ENCODE peak calls at places on chromosome 4, in eight cellular contexts. One of them, this sample, is unnamed.

GRCh38 chr4:47913858-47914218 is 545 bp downstream of the NFXL1 start:
- DNase-seq in heart right ventricle: peak
- DNase-seq in brain microvascular endothelial cell: no peak
- DNase-seq in cardiac fibroblast: no peak
- DNase-seq in fibroblast of mammary gland: no peak
- DNase-seq in lower lobe of right lung: peak
- DNase-seq in psoas muscle: peak
- DNase-seq in AG04450: no peak
- DNase-seq in this sample: peak

GRCh38 chr4:3708103-3708510 is 58.1 kb upstream of the ADRA2C start:
- DNase-seq in psoas muscle: peak
- DNase-seq in brain microvascular endothelial cell: peak
- DNase-seq in cardiac fibroblast: peak
- DNase-seq in heart right ventricle: peak
- DNase-seq in AG04450: no peak
- DNase-seq in lower lobe of right lung: peak
- DNase-seq in fibroblast of mammary gland: peak
- DNase-seq in this sample: no peak

GRCh38 chr4:99657801-99658200 is at the start of gene C4orf54:
- DNase-seq in heart right ventricle: no peak
- DNase-seq in lower lobe of right lung: no peak
- DNase-seq in AG04450: no peak
- DNase-seq in cardiac fibroblast: no peak
- DNase-seq in fibroblast of mammary gland: no peak
- DNase-seq in brain microvascular endothelial cell: no peak
- DNase-seq in psoas muscle: no peak
- DNase-seq in this sample: no peak

GRCh38 chr4:38015886-38016515 is 55.8 kb downstream of the PTTG2 start:
- DNase-seq in psoas muscle: no peak
- DNase-seq in cardiac fibroblast: no peak
- DNase-seq in heart right ventricle: no peak
- DNase-seq in AG04450: no peak
- DNase-seq in fibroblast of mammary gland: no peak
- DNase-seq in lower lobe of right lung: no peak
- DNase-seq in brain microvascular endothelial cell: no peak
- DNase-seq in this sample: no peak

GRCh38 chr4:186067757-186068385 is 1.1 kb upstream of the TLR3 start:
- DNase-seq in lower lobe of right lung: peak
- DNase-seq in fibroblast of mammary gland: peak
- DNase-seq in heart right ventricle: peak
- DNase-seq in brain microvascular endothelial cell: peak
- DNase-seq in psoas muscle: peak
- DNase-seq in AG04450: no peak
- DNase-seq in cardiac fibroblast: peak
- DNase-seq in this sample: peak

GRCh38 chr4:67785528-67785927 is 31.3 kb upstream of the GNRHR start:
- DNase-seq in fibroblast of mammary gland: no peak
- DNase-seq in brain microvascular endothelial cell: no peak
- DNase-seq in cardiac fibroblast: peak
- DNase-seq in heart right ventricle: no peak
- DNase-seq in AG04450: no peak
- DNase-seq in psoas muscle: no peak
- DNase-seq in lower lobe of right lung: no peak
- DNase-seq in this sample: no peak

GRCh38 chr4:8143392-8144140 is 15.0 kb downstream of the ABLIM2 start:
- DNase-seq in heart right ventricle: no peak
- DNase-seq in AG04450: no peak
- DNase-seq in cardiac fibroblast: no peak
- DNase-seq in lower lobe of right lung: no peak
- DNase-seq in brain microvascular endothelial cell: no peak
- DNase-seq in fibroblast of mammary gland: no peak
- DNase-seq in psoas muscle: peak
- DNase-seq in this sample: no peak

GRCh38 chr4:54238389-54238788 is 9.3 kb downstream of the PDGFRA start:
- DNase-seq in lower lobe of right lung: no peak
- DNase-seq in fibroblast of mammary gland: no peak
- DNase-seq in AG04450: no peak
- DNase-seq in heart right ventricle: no peak
- DNase-seq in psoas muscle: no peak
- DNase-seq in cardiac fibroblast: no peak
- DNase-seq in brain microvascular endothelial cell: no peak
- DNase-seq in this sample: no peak

GRCh38 chr4:104907991-104908390 is 238.7 kb upstream of the TET2 start:
- DNase-seq in heart right ventricle: no peak
- DNase-seq in cardiac fibroblast: no peak
- DNase-seq in lower lobe of right lung: no peak
- DNase-seq in psoas muscle: no peak
- DNase-seq in fibroblast of mammary gland: no peak
- DNase-seq in AG04450: no peak
- DNase-seq in brain microvascular endothelial cell: no peak
- DNase-seq in this sample: no peak

GRCh38 chr4:87179751-87180150 is 40.7 kb downstream of the KLHL8 start:
- DNase-seq in brain microvascular endothelial cell: peak
- DNase-seq in psoas muscle: no peak
- DNase-seq in fibroblast of mammary gland: peak
- DNase-seq in lower lobe of right lung: no peak
- DNase-seq in AG04450: peak
- DNase-seq in cardiac fibroblast: peak
- DNase-seq in heart right ventricle: no peak
- DNase-seq in this sample: peak

GRCh38 chr4:46386570-46386969 is 3.4 kb downstream of the GABRA2 start:
- DNase-seq in heart right ventricle: no peak
- DNase-seq in AG04450: no peak
- DNase-seq in fibroblast of mammary gland: peak
- DNase-seq in lower lobe of right lung: no peak
- DNase-seq in brain microvascular endothelial cell: no peak
- DNase-seq in psoas muscle: no peak
- DNase-seq in cardiac fibroblast: no peak
- DNase-seq in this sample: no peak
- TF ChIP-seq CTCF in heart right ventricle: no peak
- TF ChIP-seq CTCF in AG04450: no peak
- TF ChIP-seq CTCF in fibroblast of mammary gland: no peak
- TF ChIP-seq CTCF in lower lobe of right lung: no peak
- TF ChIP-seq CTCF in brain microvascular endothelial cell: peak
- TF ChIP-seq CTCF in psoas muscle: no peak
- TF ChIP-seq CTCF in cardiac fibroblast: no peak
- TF ChIP-seq CTCF in this sample: peak

GRCh38 chr4:108466936-108467902 is 153.2 kb upstream of the RPL34 start:
- DNase-seq in lower lobe of right lung: no peak
- DNase-seq in brain microvascular endothelial cell: peak
- DNase-seq in psoas muscle: no peak
- DNase-seq in cardiac fibroblast: peak
- DNase-seq in AG04450: peak
- DNase-seq in fibroblast of mammary gland: peak
- DNase-seq in heart right ventricle: no peak
- DNase-seq in this sample: peak
- H3K4me3 ChIP-seq in lower lobe of right lung: no peak
- H3K4me3 ChIP-seq in brain microvascular endothelial cell: no peak
- H3K4me3 ChIP-seq in psoas muscle: no peak
- H3K4me3 ChIP-seq in cardiac fibroblast: no peak
- H3K4me3 ChIP-seq in AG04450: no peak
- H3K4me3 ChIP-seq in fibroblast of mammary gland: no peak
- H3K4me3 ChIP-seq in heart right ventricle: no peak
- H3K4me3 ChIP-seq in this sample: no peak

GRCh38 chr4:108619372-108620100 is 840 bp upstream of the RPL34 start:
- DNase-seq in AG04450: no peak
- DNase-seq in heart right ventricle: no peak
- DNase-seq in brain microvascular endothelial cell: no peak
- DNase-seq in cardiac fibroblast: no peak
- DNase-seq in psoas muscle: no peak
- DNase-seq in fibroblast of mammary gland: no peak
- DNase-seq in lower lobe of right lung: no peak
- DNase-seq in this sample: no peak

GRCh38 chr4:108620933-108621905 is 843 bp downstream of the RPL34 start:
- DNase-seq in lower lobe of right lung: no peak
- DNase-seq in cardiac fibroblast: peak
- DNase-seq in AG04450: no peak
- DNase-seq in fibroblast of mammary gland: peak
- DNase-seq in heart right ventricle: no peak
- DNase-seq in psoas muscle: no peak
- DNase-seq in brain microvascular endothelial cell: no peak
- DNase-seq in this sample: no peak

GRCh38 chr4:108622828-108623227 is 2.5 kb downstream of the RPL34 start:
- DNase-seq in lower lobe of right lung: no peak
- DNase-seq in heart right ventricle: no peak
- DNase-seq in cardiac fibroblast: no peak
- DNase-seq in fibroblast of mammary gland: no peak
- DNase-seq in brain microvascular endothelial cell: no peak
- DNase-seq in psoas muscle: no peak
- DNase-seq in AG04450: no peak
- DNase-seq in this sample: no peak

GRCh38 chr4:108622022-108622421 is 1.6 kb downstream of the RPL34 start:
- DNase-seq in psoas muscle: no peak
- DNase-seq in lower lobe of right lung: no peak
- DNase-seq in brain microvascular endothelial cell: no peak
- DNase-seq in cardiac fibroblast: no peak
- DNase-seq in fibroblast of mammary gland: no peak
- DNase-seq in AG04450: no peak
- DNase-seq in heart right ventricle: no peak
- DNase-seq in this sample: no peak

GRCh38 chr4:108620101-108620932 is at the start of gene RPL34:
- DNase-seq in lower lobe of right lung: peak
- DNase-seq in AG04450: peak
- DNase-seq in cardiac fibroblast: peak
- DNase-seq in psoas muscle: peak
- DNase-seq in heart right ventricle: peak
- DNase-seq in fibroblast of mammary gland: peak
- DNase-seq in brain microvascular endothelial cell: peak
- DNase-seq in this sample: peak
- TF ChIP-seq CTCF in lower lobe of right lung: no peak
- TF ChIP-seq CTCF in AG04450: no peak
- TF ChIP-seq CTCF in cardiac fibroblast: no peak
- TF ChIP-seq CTCF in psoas muscle: no peak
- TF ChIP-seq CTCF in heart right ventricle: no peak
- TF ChIP-seq CTCF in fibroblast of mammary gland: no peak
- TF ChIP-seq CTCF in brain microvascular endothelial cell: no peak
- TF ChIP-seq CTCF in this sample: no peak

GRCh38 chr4:69759189-69759604 is 1.2 kb downstream of the SULT1B1 start:
- DNase-seq in AG04450: no peak
- DNase-seq in heart right ventricle: no peak
- DNase-seq in brain microvascular endothelial cell: no peak
- DNase-seq in cardiac fibroblast: no peak
- DNase-seq in fibroblast of mammary gland: peak
- DNase-seq in lower lobe of right lung: no peak
- DNase-seq in psoas muscle: no peak
- DNase-seq in this sample: no peak

GRCh38 chr4:69763233-69763632 is 2.8 kb upstream of the SULT1B1 start:
- DNase-seq in fibroblast of mammary gland: no peak
- DNase-seq in brain microvascular endothelial cell: no peak
- DNase-seq in psoas muscle: no peak
- DNase-seq in heart right ventricle: no peak
- DNase-seq in cardiac fibroblast: no peak
- DNase-seq in lower lobe of right lung: no peak
- DNase-seq in AG04450: no peak
- DNase-seq in this sample: no peak

GRCh38 chr4:69764311-69764710 is 3.9 kb upstream of the SULT1B1 start:
- DNase-seq in brain microvascular endothelial cell: no peak
- DNase-seq in psoas muscle: no peak
- DNase-seq in AG04450: no peak
- DNase-seq in fibroblast of mammary gland: peak
- DNase-seq in cardiac fibroblast: peak
- DNase-seq in lower lobe of right lung: no peak
- DNase-seq in heart right ventricle: no peak
- DNase-seq in this sample: no peak

GRCh38 chr4:69757464-69757863 is 3.0 kb downstream of the SULT1B1 start:
- DNase-seq in cardiac fibroblast: no peak
- DNase-seq in psoas muscle: no peak
- DNase-seq in fibroblast of mammary gland: no peak
- DNase-seq in heart right ventricle: no peak
- DNase-seq in lower lobe of right lung: no peak
- DNase-seq in AG04450: no peak
- DNase-seq in brain microvascular endothelial cell: no peak
- DNase-seq in this sample: no peak

GRCh38 chr4:69760455-69760854 is at the start of gene SULT1B1:
- DNase-seq in brain microvascular endothelial cell: peak
- DNase-seq in cardiac fibroblast: peak
- DNase-seq in psoas muscle: no peak
- DNase-seq in fibroblast of mammary gland: peak
- DNase-seq in lower lobe of right lung: peak
- DNase-seq in heart right ventricle: no peak
- DNase-seq in AG04450: peak
- DNase-seq in this sample: peak
- H3K4me3 ChIP-seq in brain microvascular endothelial cell: no peak
- H3K4me3 ChIP-seq in cardiac fibroblast: no peak
- H3K4me3 ChIP-seq in psoas muscle: no peak
- H3K4me3 ChIP-seq in fibroblast of mammary gland: peak
- H3K4me3 ChIP-seq in lower lobe of right lung: peak
- H3K4me3 ChIP-seq in heart right ventricle: peak
- H3K4me3 ChIP-seq in AG04450: no peak
- H3K4me3 ChIP-seq in this sample: no peak

DNA sequence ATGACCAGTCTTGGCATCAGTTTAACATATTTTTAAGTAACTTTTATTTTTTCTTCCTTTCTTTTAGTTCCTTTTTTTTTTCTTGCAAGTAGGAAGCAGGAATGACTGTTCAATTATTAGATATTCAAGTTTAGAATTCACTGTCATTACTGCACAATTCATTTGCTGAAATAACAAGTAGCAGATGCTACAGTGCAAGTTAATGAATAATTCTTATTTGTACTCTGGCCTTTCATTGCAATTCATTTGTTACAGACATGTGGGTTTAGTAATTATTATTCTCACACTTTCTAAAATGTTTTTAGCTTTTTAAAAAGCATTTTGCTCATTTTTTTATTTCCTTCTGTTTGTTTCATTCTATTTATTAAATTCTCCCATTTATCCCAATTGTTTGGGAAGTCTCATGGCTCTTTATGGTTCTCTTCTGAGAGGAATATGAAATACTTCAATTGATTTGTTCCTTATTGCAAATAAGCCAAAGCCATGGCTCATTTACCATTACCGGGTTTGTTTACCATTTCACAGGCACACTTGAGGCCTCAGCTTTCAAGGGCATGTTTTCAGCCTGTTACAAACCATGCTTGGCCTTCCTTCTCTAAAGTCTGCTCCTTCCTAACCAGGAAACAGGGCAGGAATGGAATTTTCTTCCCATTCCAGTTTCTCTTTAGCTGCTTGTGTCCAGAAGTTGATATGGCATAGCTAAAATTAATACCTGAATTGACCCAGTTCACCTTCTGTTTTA is 4.6 kb upstream of the DCAF4L1 start:
- DNase-seq in cardiac fibroblast: no peak
- DNase-seq in brain microvascular endothelial cell: no peak
- DNase-seq in fibroblast of mammary gland: no peak
- DNase-seq in lower lobe of right lung: no peak
- DNase-seq in AG04450: no peak
- DNase-seq in heart right ventricle: no peak
- DNase-seq in psoas muscle: no peak
- DNase-seq in this sample: no peak
- TF ChIP-seq CTCF in cardiac fibroblast: no peak
- TF ChIP-seq CTCF in brain microvascular endothelial cell: no peak
- TF ChIP-seq CTCF in fibroblast of mammary gland: no peak
- TF ChIP-seq CTCF in lower lobe of right lung: no peak
- TF ChIP-seq CTCF in AG04450: no peak
- TF ChIP-seq CTCF in heart right ventricle: no peak
- TF ChIP-seq CTCF in psoas muscle: no peak
- TF ChIP-seq CTCF in this sample: no peak

This sample was measured in astrocyte of the spinal cord.